ENCODE peak calls at places on chromosomes 7 and 10, in seven cellular contexts. R, P, N, U, O, M and G are unnamed samples.

GRCh38 chr10:81248846-81249245 is 626.1 kb upstream of the NRG3 start:
- DNase-seq in U (no peak), M (no peak), O (no peak), N (no peak), P (no peak), R (no peak), G (no peak)

GRCh38 chr10:47214520-47214919 is 85.5 kb upstream of the GDF10 start:
- DNase-seq in R (no peak), N (no peak), U (peak; percentile 13), M (no peak), P (no peak), O (no peak), G (no peak)

GRCh38 chr10:3716093-3716492 is 68.9 kb downstream of the KLF6 start:
- DNase-seq in O (no peak), U (no peak), R (no peak), N (no peak), M (no peak), P (no peak), G (no peak)

GRCh38 chr10:128268015-128268722 is 141.9 kb upstream of the MKI67 start:
- DNase-seq in M (peak; percentile 21), U (peak; percentile 11), R (peak; percentile 33), O (peak; percentile 85), N (peak; percentile 80), P (no peak), G (no peak)

GRCh38 chr7:101620991-101621390 is 8.1 kb downstream of the MYL10 start:
- DNase-seq in O (no peak), N (no peak), M (no peak), R (no peak), P (no peak), U (no peak), G (no peak)

GRCh38 chr7:26062240-26062603 is 89.8 kb upstream of the NFE2L3 start:
- DNase-seq in N (no peak), O (no peak), P (no peak), U (no peak), M (no peak), R (no peak), G (no peak)

GRCh38 chr7:106125417-106125816 is 13.3 kb upstream of the SYPL1 start:
- DNase-seq in M (peak; percentile 37), U (no peak), P (no peak), N (no peak), O (no peak), R (no peak), G (no peak)

GRCh38 chr10:125107166-125107949 is 53.0 kb downstream of the CTBP2 start:
- DNase-seq in N (no peak), P (no peak), R (no peak), M (no peak), U (no peak), O (no peak), G (no peak)

GRCh38 chr7:26329520-26330269 is 38.0 kb downstream of the SNX10 start:
- DNase-seq in R (no peak), N (peak; percentile 53), P (peak; percentile 79), U (no peak), M (peak; percentile 32), O (no peak), G (no peak)

GRCh38 chr7:135768990-135769389 is 20.4 kb upstream of the FAM180A start:
- DNase-seq in O (no peak), P (no peak), N (no peak), U (no peak), R (no peak), M (peak; percentile 57), G (no peak)

GRCh38 chr7:33776791-33777190 is 128.5 kb upstream of the BMPER start:
- DNase-seq in P (no peak), U (no peak), R (no peak), N (no peak), O (no peak), M (no peak), G (no peak)

GRCh38 chr10:126315471-126316177 is 72.7 kb downstream of the ADAM12 start:
- DNase-seq in N (no peak), P (no peak), M (no peak), O (peak; percentile 19), R (no peak), U (peak; percentile 82), G (no peak)

GRCh38 chr10:12214763-12215218 is 18.8 kb downstream of the CDC123 start:
- DNase-seq in U (peak; percentile 90), P (no peak), R (peak; percentile 39), O (peak; percentile 80), M (no peak), N (peak; percentile 76), G (no peak)

GRCh38 chr7:50475340-50475739 is 25.2 kb upstream of the FIGNL1 start:
- DNase-seq in U (no peak), N (no peak), R (no peak), P (no peak), M (no peak), O (no peak), G (no peak)

GRCh38 chr7:156490021-156490800 is 150.4 kb upstream of the RNF32 start:
- DNase-seq in P (no peak), N (no peak), R (no peak), M (no peak), O (no peak), U (no peak), G (no peak)

GRCh38 chr10:80057171-80057570 is 21.3 kb upstream of the TMEM254 start:
- DNase-seq in R (no peak), O (no peak), U (no peak), M (no peak), P (no peak), N (no peak), G (no peak)

GRCh38 chr7:112453505-112454171 is 3.4 kb downstream of the IFRD1 start:
- DNase-seq in M (no peak), P (no peak), O (no peak), N (no peak), U (peak; percentile 83), R (no peak), G (no peak)

GRCh38 chr7:158123753-158124152 is 463.9 kb downstream of the PTPRN2 start:
- DNase-seq in M (no peak), R (no peak), N (no peak), P (no peak), U (no peak), O (no peak), G (no peak)
- H3K9me3 ChIP-seq in M (no peaks in the 10 kb centered on the region), R (peaks cover under 1% of the 10 kb centered on the region), N (peaks cover 4% of the 10 kb centered on the region), P (peaks cover 2% of the 10 kb centered on the region), U (peaks cover 13% of the 10 kb centered on the region), O (no peaks in the 10 kb centered on the region), G (no peaks in the 10 kb centered on the region)

DNA sequence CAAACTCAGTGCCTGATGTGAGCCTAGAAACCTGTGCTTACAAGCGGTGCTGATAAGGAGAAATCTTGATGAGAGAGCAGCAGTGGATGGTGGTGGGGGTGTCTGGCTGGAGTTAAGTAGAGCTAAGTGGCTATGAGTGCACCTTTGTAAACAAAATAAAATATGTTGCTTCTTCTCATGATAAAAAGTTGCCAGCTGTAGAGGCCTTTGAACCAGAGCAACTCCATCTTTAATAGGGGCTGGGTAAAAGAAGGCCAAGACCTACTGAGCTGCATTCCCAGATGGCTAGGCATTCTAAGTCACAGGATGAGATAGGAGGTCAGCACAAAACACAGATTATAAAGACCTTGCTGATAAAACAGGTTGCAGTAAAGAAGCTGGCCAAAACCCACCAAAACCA is 107.6 kb upstream of the FAM3C start:
- DNase-seq in U (no peak), R (no peak), O (no peak), N (no peak), M (no peak), P (no peak), G (no peak)
- H3K9me3 ChIP-seq in U (peaks cover 22% of the 10 kb centered on the region), R (peaks cover 30% of the 10 kb centered on the region), O (no peaks in the 10 kb centered on the region), N (peaks cover 11% of the 10 kb centered on the region), M (no peaks in the 10 kb centered on the region), P (peaks cover 13% of the 10 kb centered on the region), G (no peaks in the 10 kb centered on the region)

GRCh38 chr7:157587051-157587450 is 250.2 kb downstream of the DNAJB6 start:
- DNase-seq in U (no peak), R (no peak), P (no peak), O (no peak), N (no peak), M (no peak), G (no peak)
- H3K9me3 ChIP-seq in U (no peaks in the 10 kb centered on the region), R (no peaks in the 10 kb centered on the region), P (peaks cover 4% of the 10 kb centered on the region), O (no peaks in the 10 kb centered on the region), N (no peaks in the 10 kb centered on the region), M (no peaks in the 10 kb centered on the region), G (no peaks in the 10 kb centered on the region)

GRCh38 chr7:98097042-98097645 is 9.5 kb upstream of the LMTK2 start:
- DNase-seq in N (no peak), M (no peak), P (no peak), O (no peak), U (no peak), R (no peak), G (no peak)
- H3K9me3 ChIP-seq in N (peaks cover 12% of the 10 kb centered on the region), M (no peaks in the 10 kb centered on the region), P (peaks cover 57% of the 10 kb centered on the region), O (peaks cover 10% of the 10 kb centered on the region), U (peaks cover 62% of the 10 kb centered on the region), R (peaks cover 28% of the 10 kb centered on the region), G (peaks cover 5% of the 10 kb centered on the region)